ENCODE peak calls at places on chromosome 3, in five cellular contexts. M is tibial artery, G is MM.1S, E is ovary, P is body of pancreas. N is an unnamed sample.

GRCh38 chr3:170480111-170480510 is 61.4 kb downstream of the CLDN11 start:
- DNase-seq in P (no peak), M (no peak), G (no peak), E (no peak), N (no peak)

GRCh38 chr3:40339871-40340270 is 30.4 kb downstream of the EIF1B start:
- DNase-seq in G (no peak), M (no peak), P (no peak), E (no peak), N (no peak)

GRCh38 chr3:58099850-58100249 is 91.6 kb downstream of the FLNB start:
- DNase-seq in P (no peak), E (no peak), G (no peak), M (no peak), N (no peak)

GRCh38 chr3:145721273-145721805 is 439.6 kb downstream of the PLOD2 start:
- DNase-seq in G (no peak), M (no peak), E (no peak), P (no peak), N (no peak)

GRCh38 chr3:154181127-154181691 is 60.0 kb downstream of the ARHGEF26 start:
- DNase-seq in E (no peak), G (no peak), P (no peak), M (no peak), N (no peak)

GRCh38 chr3:125001557-125002413 is 54.0 kb downstream of the HEG1 start:
- DNase-seq in E (no peak), M (no peak), P (no peak), G (no peak), N (no peak)

GRCh38 chr3:4898454-4899313 is 80.6 kb upstream of the BHLHE40 start:
- DNase-seq in M (no peak), P (no peak), E (no peak), G (no peak), N (no peak)

GRCh38 chr3:139317660-139318430 is 26.0 kb upstream of the MRPS22 start:
- DNase-seq in P (no peak), E (no peak), G (no peak), M (no peak), N (no peak)

GRCh38 chr3:129184396-129184656 is 630 bp upstream of the CNBP start:
- DNase-seq in G (peak; percentile 24), P (no peak), M (peak; percentile 33), E (no peak), N (peak; percentile 44)

GRCh38 chr3:100033184-100033583 is 81.1 kb downstream of the FILIP1L start:
- DNase-seq in M (no peak), G (no peak), E (peak; percentile 77), P (no peak), N (peak; percentile 61)

GRCh38 chr3:68288050-68288449 is 633.6 kb upstream of the SUCLG2 start:
- DNase-seq in G (no peak), M (no peak), P (no peak), E (no peak), N (no peak)

GRCh38 chr3:33829720-33830119 is 31.3 kb downstream of the PDCD6IP start:
- DNase-seq in M (no peak), G (no peak), E (no peak), P (no peak), N (no peak)

GRCh38 chr3:154122912-154123559 is 1.8 kb downstream of the ARHGEF26 start:
- DNase-seq in M (peak; percentile 22), P (no peak), E (no peak), G (peak; percentile 70), N (peak; percentile 21)

GRCh38 chr3:51378726-51379125 is 6.4 kb upstream of the MANF start:
- DNase-seq in M (no peak), G (no peak), P (no peak), E (no peak), N (no peak)

GRCh38 chr3:64278631-64279030 is 53.4 kb upstream of the PRICKLE2 start:
- DNase-seq in G (no peak), E (no peak), P (no peak), M (no peak), N (no peak)

GRCh38 chr3:129305592-129306091 is 27.0 kb downstream of the HMCES start:
- DNase-seq in M (peak; percentile 93), E (peak; percentile 91), P (peak; percentile 84), G (no peak), N (peak; percentile 95)

GRCh38 chr3:105513886-105514285 is 147.2 kb downstream of the ALCAM start:
- DNase-seq in G (no peak), P (no peak), M (no peak), E (no peak), N (no peak)

GRCh38 chr3:99402755-99403154 is 235.6 kb upstream of the COL8A1 start:
- DNase-seq in P (no peak), M (no peak), G (no peak), E (no peak), N (no peak)

GRCh38 chr3:117059990-117060338 is 350.4 kb downstream of the TUSC7 start:
- DNase-seq in G (no peak), E (no peak), M (no peak), P (no peak), N (no peak)

GRCh38 chr3:153456831-153457545 is 295.0 kb downstream of the RAP2B start:
- DNase-seq in G (no peak), M (no peak), P (no peak), E (no peak), N (no peak)

GRCh38 chr3:67094769-67095168 is 96.7 kb downstream of the KBTBD8 start:
- DNase-seq in G (no peak), M (no peak), P (peak; percentile 10), E (no peak), N (no peak)

GRCh38 chr3:147351301-147351700 is 55.0 kb downstream of the ZIC4 start:
- DNase-seq in E (no peak), M (no peak), P (no peak), G (no peak), N (no peak)

GRCh38 chr3:57062119-57062631 is 1.7 kb downstream of the SPATA12 start:
- DNase-seq in G (no peak), P (no peak), E (peak; percentile 50), M (no peak), N (peak; percentile 53)

GRCh38 chr3:72559377-72559776 is 288.9 kb downstream of the SHQ1 start:
- DNase-seq in G (no peak), M (no peak), E (no peak), P (no peak), N (no peak)

GRCh38 chr3:150106752-150107428 is 136.2 kb upstream of the PFN2 start:
- DNase-seq in E (no peak), G (no peak), P (no peak), M (no peak), N (no peak)

GRCh38 chr3:161101609-161102008 is 3.5 kb downstream of the B3GALNT1 start:
- DNase-seq in M (no peak), G (no peak), E (no peak), P (no peak), N (no peak)

GRCh38 chr3:170632780-170633179 is 46.9 kb upstream of the SLC7A14 start:
- DNase-seq in M (no peak), P (no peak), G (peak; percentile 87), E (no peak), N (no peak)

GRCh38 chr3:69305011-69305410 is 80.9 kb downstream of the FRMD4B start:
- DNase-seq in G (no peak), P (no peak), E (no peak), M (no peak), N (no peak)

GRCh38 chr3:25007974-25008658 is 419.9 kb upstream of the RARB start:
- DNase-seq in E (no peak), M (no peak), G (no peak), P (no peak), N (no peak)

GRCh38 chr3:21942328-21942727 is 191.3 kb upstream of the ZNF385D start:
- DNase-seq in G (no peak), M (no peak), E (no peak), P (no peak), N (no peak)

GRCh38 chr3:9903904-9904303 is 1.3 kb downstream of the IL17RE start:
- DNase-seq in P (peak; percentile 22), E (no peak), G (no peak), M (no peak), N (no peak)

GRCh38 chr3:161672478-161672877 is 175.9 kb downstream of the OTOL1 start:
- DNase-seq in M (no peak), G (no peak), P (no peak), E (no peak), N (no peak)

GRCh38 chr3:183698318-183698731 is 728 bp downstream of the YEATS2 start:
- DNase-seq in M (no peak), E (peak; percentile 53), G (peak; percentile 59), P (no peak), N (peak; percentile 25)

GRCh38 chr3:123605789-123606234 is 21.0 kb upstream of the HACD2 start:
- DNase-seq in G (no peak), E (no peak), P (no peak), M (no peak), N (no peak)

GRCh38 chr3:123610331-123610730 is 25.5 kb upstream of the HACD2 start:
- DNase-seq in M (no peak), G (no peak), P (no peak), E (no peak), N (no peak)

GRCh38 chr3:123606527-123606926 is 21.7 kb upstream of the HACD2 start:
- DNase-seq in E (no peak), G (no peak), M (no peak), P (no peak), N (no peak)

GRCh38 chr3:123609063-123609462 is 24.2 kb upstream of the HACD2 start:
- DNase-seq in P (no peak), G (no peak), E (no peak), M (no peak), N (no peak)

GRCh38 chr3:123608263-123608937 is 23.5 kb upstream of the HACD2 start:
- DNase-seq in E (no peak), P (no peak), G (no peak), M (no peak), N (no peak)
- H3K9me3 ChIP-seq in E (no peaks in the 10 kb centered on the region), P (no peaks in the 10 kb centered on the region), G (no peaks in the 10 kb centered on the region), M (no peaks in the 10 kb centered on the region), N (no peaks in the 10 kb centered on the region)

DNA sequence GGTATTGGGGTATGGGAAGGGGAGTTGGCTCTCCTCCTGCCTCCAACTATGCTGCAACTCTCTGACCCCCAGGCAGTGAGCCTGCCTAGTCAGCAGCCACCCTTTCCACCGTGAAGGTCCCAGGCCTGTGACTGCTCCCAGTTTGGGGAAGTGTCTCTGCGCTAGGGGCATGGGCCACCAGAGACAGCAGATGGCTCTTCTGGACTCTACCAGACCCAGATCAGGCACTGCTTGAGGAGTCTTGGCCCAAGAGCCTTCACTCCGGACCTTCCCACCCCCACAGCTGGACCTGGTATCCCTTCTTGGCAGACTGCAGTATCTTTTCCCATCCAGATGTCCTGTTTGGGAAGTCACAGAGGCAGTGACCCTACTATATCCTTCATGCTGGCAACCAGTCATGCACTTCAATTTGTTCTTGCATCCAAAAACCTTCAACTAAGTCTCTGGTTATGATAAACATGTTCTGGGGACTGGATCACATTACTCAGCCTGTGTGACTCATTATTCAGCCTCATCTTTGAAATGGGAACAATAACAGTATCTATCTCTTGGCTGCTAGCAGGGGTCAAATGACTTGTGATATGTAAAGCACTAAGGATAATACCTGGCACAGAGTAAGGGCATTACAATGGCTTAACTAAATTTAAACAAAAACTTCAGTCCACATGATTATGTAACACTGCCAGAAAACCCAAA is 62.7 kb downstream of the POMGNT2 start:
- DNase-seq in P (no peak), M (no peak), E (no peak), G (no peak), N (no peak)
- H3K9me3 ChIP-seq in P (no peaks in the 10 kb centered on the region), M (peaks cover 15% of the 10 kb centered on the region), E (no peaks in the 10 kb centered on the region), G (no peaks in the 10 kb centered on the region), N (no peaks in the 10 kb centered on the region)

GRCh38 chr3:131386429-131386926 is 4.9 kb downstream of the NUDT16 start:
- DNase-seq in G (peak; percentile 32), M (peak; percentile 83), P (no peak), E (no peak), N (peak; percentile 71)

GRCh38 chr3:131381445-131382291 is at the start of gene NUDT16:
- DNase-seq in G (peak; percentile 99), E (peak; percentile 100), P (peak; percentile 100), M (peak; percentile 100), N (peak; percentile 100)
- H3K9me3 ChIP-seq in G (no peaks in the 10 kb centered on the region), E (no peaks in the 10 kb centered on the region), P (no peaks in the 10 kb centered on the region), M (no peaks in the 10 kb centered on the region), N (no peaks in the 10 kb centered on the region)

GRCh38 chr3:176513604-176514003 is 683.7 kb downstream of the TBL1XR1 start:
- DNase-seq in G (no peak), E (no peak), P (no peak), M (no peak), N (no peak)
- H3K9me3 ChIP-seq in G (no peaks in the 10 kb centered on the region), E (peaks cover 6% of the 10 kb centered on the region), P (no peaks in the 10 kb centered on the region), M (peaks cover 19% of the 10 kb centered on the region), N (no peaks in the 10 kb centered on the region)

N was measured in testis.